ENCODE peak calls at places on chromosomes 5 and 9, in five cellular contexts. C is AG09319, F is HT1080, Q is tibial nerve, S is mesendoderm. L is an unnamed sample.

GRCh38 chr5:36739751-36740221 is 133.4 kb downstream of the SLC1A3 start:
- DNase-seq in C (no peak), F (peak; percentile 64), Q (peak; percentile 78), S (peak; percentile 83), L (peak; percentile 95)

GRCh38 chr5:127486471-127486870 is 31.0 kb upstream of the PRRC1 start:
- DNase-seq in C (no peak), F (no peak), Q (no peak), S (no peak), L (no peak)

GRCh38 chr9:72477862-72478564 is 43.4 kb upstream of the TMC1 start:
- DNase-seq in C (no peak), F (peak; percentile 85), Q (no peak), S (peak; percentile 89), L (peak; percentile 54)

GRCh38 chr5:115947260-115947659 is 15.0 kb upstream of the LVRN start:
- DNase-seq in C (no peak), F (no peak), Q (no peak), S (no peak), L (no peak)

GRCh38 chr5:145854651-145855258 is 18.1 kb downstream of the GRXCR2 start:
- DNase-seq in C (no peak), F (peak; percentile 90), Q (no peak), S (peak; percentile 93), L (peak; percentile 68)

GRCh38 chr5:45271626-45272025 is 424.6 kb downstream of the HCN1 start:
- DNase-seq in C (no peak), F (no peak), Q (no peak), S (no peak), L (no peak)

GRCh38 chr5:93755716-93756115 is 14.3 kb upstream of the POU5F2 start:
- DNase-seq in C (no peak), F (no peak), Q (no peak), S (no peak), L (peak; percentile 51)

GRCh38 chr5:34530637-34531036 is 125.5 kb upstream of the RAI14 start:
- DNase-seq in C (no peak), F (no peak), Q (no peak), S (peak; percentile 25), L (no peak)

GRCh38 chr5:95826949-95827595 is 4.5 kb upstream of the GLRX start:
- DNase-seq in C (no peak), F (no peak), Q (no peak), S (no peak), L (no peak)

GRCh38 chr5:120329095-120329494 is 135.0 kb upstream of the PRR16 start:
- DNase-seq in C (no peak), F (no peak), Q (no peak), S (no peak), L (no peak)

GRCh38 chr9:110619831-110620230 is 40.3 kb upstream of the SVEP1 start:
- DNase-seq in C (no peak), F (no peak), Q (no peak), S (no peak), L (no peak)

GRCh38 chr5:134545070-134545868 is 19.8 kb downstream of the JADE2 start:
- DNase-seq in C (no peak), F (no peak), Q (peak; percentile 60), S (no peak), L (peak; percentile 35)

GRCh38 chr9:125997510-125997823 is 250.3 kb downstream of the PBX3 start:
- DNase-seq in C (no peak), F (no peak), Q (no peak), S (no peak), L (no peak)

GRCh38 chr5:172410160-172410559 is 44.2 kb downstream of the SH3PXD2B start:
- DNase-seq in C (no peak), F (peak; percentile 86), Q (no peak), S (no peak), L (no peak)

GRCh38 chr9:104863180-104863883 is 64.6 kb downstream of the ABCA1 start:
- DNase-seq in C (peak; percentile 59), F (peak; percentile 92), Q (peak; percentile 59), S (peak; percentile 92), L (peak; percentile 85)

GRCh38 chr5:2782658-2783057 is 31.2 kb upstream of the IRX2 start:
- DNase-seq in C (no peak), F (no peak), Q (no peak), S (no peak), L (no peak)

GRCh38 chr9:80061940-80062339 is 490.2 kb downstream of the TLE4 start:
- DNase-seq in C (peak; percentile 73), F (peak; percentile 57), Q (peak; percentile 24), S (peak; percentile 89), L (peak; percentile 48)

GRCh38 chr9:130448035-130448624 is 3.4 kb downstream of the ASS1 start:
- DNase-seq in C (peak; percentile 42), F (no peak), Q (no peak), S (peak; percentile 78), L (no peak)

GRCh38 chr9:70065572-70065971 is 21.9 kb downstream of the MAMDC2 start:
- DNase-seq in C (no peak), F (no peak), Q (no peak), S (no peak), L (no peak)

GRCh38 chr5:22541037-22541436 is 312.1 kb downstream of the CDH12 start:
- DNase-seq in C (no peak), F (no peak), Q (no peak), S (peak; percentile 2), L (no peak)

GRCh38 chr9:132977626-132978450 is 656 bp upstream of the GFI1B start:
- DNase-seq in C (peak; percentile 2), F (peak; percentile 39), Q (peak; percentile 33), S (peak; percentile 87), L (peak; percentile 94)

GRCh38 chr5:44260793-44261192 is 128.4 kb downstream of the FGF10 start:
- DNase-seq in C (no peak), F (no peak), Q (no peak), S (no peak), L (no peak)

GRCh38 chr5:42108468-42108867 is 183.4 kb downstream of the FBXO4 start:
- DNase-seq in C (no peak), F (no peak), Q (no peak), S (no peak), L (no peak)

GRCh38 chr5:14871573-14872069 is at the start of gene ANKH:
- DNase-seq in C (peak; percentile 39), F (peak; percentile 86), Q (peak; percentile 44), S (peak; percentile 83), L (peak; percentile 88)

GRCh38 chr9:104896131-104896530 is 31.8 kb downstream of the ABCA1 start:
- DNase-seq in C (no peak), F (no peak), Q (no peak), S (no peak), L (no peak)

GRCh38 chr5:132310141-132310834 is 16.1 kb downstream of the SLC22A4 start:
- DNase-seq in C (no peak), F (no peak), Q (no peak), S (no peak), L (no peak)

GRCh38 chr5:96243203-96243602 is 189.8 kb downstream of the PCSK1 start:
- DNase-seq in C (peak; percentile 49), F (no peak), Q (no peak), S (no peak), L (no peak)

GRCh38 chr9:124296094-124296493 is 38.3 kb downstream of the NEK6 start:
- DNase-seq in C (no peak), F (no peak), Q (no peak), S (no peak), L (no peak)